ENCODE peak calls at places on chromosomes 3 and 15, in four cellular contexts. O is IMR-90, S is H1, X is mesenchymal stem cell. M is an unnamed sample.
A peak's percentile ranks its signal among the peaks of the same experiment; 100 is the strongest.

GRCh38 chr3:94336076-94336741 is 273.3 kb downstream of the NSUN3 start:
- DNase-seq in S (no peak), X (peak; percentile 65), O (peak; percentile 70), M (peak; percentile 43)

GRCh38 chr3:196631655-196632032 is 7.8 kb upstream of the NRROS start:
- DNase-seq in X (no peak), O (no peak), S (no peak), M (no peak)

GRCh38 chr15:96869122-96869521 is 538.6 kb downstream of the NR2F2 start:
- DNase-seq in S (no peak), X (peak; percentile 21), O (no peak), M (no peak)

GRCh38 chr15:41465822-41466421 is 27.8 kb upstream of the ITPKA start:
- DNase-seq in X (peak; percentile 70), S (no peak), O (peak; percentile 74), M (no peak)

GRCh38 chr15:101702077-101702476 is 22.2 kb downstream of the TARS3 start:
- DNase-seq in S (no peak), X (no peak), O (no peak), M (no peak)

GRCh38 chr15:39618063-39618823 is 37.4 kb downstream of the THBS1 start:
- DNase-seq in O (no peak), X (no peak), S (no peak), M (no peak)

GRCh38 chr3:81947359-81947758 is 185.9 kb upstream of the GBE1 start:
- DNase-seq in S (no peak), X (no peak), O (no peak), M (no peak)

GRCh38 chr3:134330895-134331810 is 43.1 kb downstream of the AMOTL2 start:
- DNase-seq in X (peak; percentile 63), O (peak; percentile 71), S (no peak), M (no peak)

GRCh38 chr15:52097176-52097575 is 15.4 kb downstream of the BCL2L10 start:
- DNase-seq in X (peak; percentile 43), O (no peak), S (no peak), M (no peak)

GRCh38 chr15:51970132-51970817 is 1.3 kb downstream of the LEO1 start:
- DNase-seq in S (no peak), X (peak; percentile 13), O (no peak), M (no peak)

GRCh38 chr3:172470588-172470987 is 22.3 kb upstream of the GHSR start:
- DNase-seq in O (no peak), X (no peak), S (no peak), M (no peak)

GRCh38 chr3:128062033-128062745 is 10.0 kb downstream of the SEC61A1 start:
- DNase-seq in X (no peak), O (no peak), S (no peak), M (no peak)

GRCh38 chr3:194301730-194302129 is 49.4 kb downstream of the CPN2 start:
- DNase-seq in O (no peak), S (no peak), X (no peak), M (no peak)

GRCh38 chr3:128572644-128573105 is 77.9 kb downstream of the RPN1 start:
- DNase-seq in O (no peak), S (peak; percentile 65), X (no peak), M (no peak)

GRCh38 chr3:46482632-46483311 is 15.0 kb upstream of the RTP3 start:
- DNase-seq in X (no peak), O (peak; percentile 62), S (no peak), M (no peak)

GRCh38 chr3:138588445-138588844 is 5.6 kb downstream of the CEP70 start:
- DNase-seq in S (no peak), X (no peak), O (no peak), M (no peak)

GRCh38 chr3:63232764-63233396 is 45.2 kb upstream of the SYNPR start:
- DNase-seq in S (no peak), X (no peak), O (peak; percentile 5), M (no peak)

GRCh38 chr3:189631409-189631808 is 220 bp downstream of the TP63 start:
- DNase-seq in O (no peak), S (no peak), X (no peak), M (no peak)

GRCh38 chr3:116339441-116340028 is 105.8 kb downstream of the LSAMP start:
- DNase-seq in X (peak; percentile 48), O (peak; percentile 88), S (no peak), M (no peak)

GRCh38 chr3:30649572-30650310 is 43.3 kb downstream of the TGFBR2 start:
- DNase-seq in X (peak; percentile 91), O (peak; percentile 88), S (no peak), M (no peak)

GRCh38 chr3:38038447-38038911 is 529 bp upstream of the DLEC1 start:
- DNase-seq in X (no peak), S (no peak), O (no peak), M (no peak)

GRCh38 chr3:71055602-71056001 is 527.9 kb downstream of the FOXP1 start:
- DNase-seq in X (no peak), O (peak; percentile 85), S (no peak), M (no peak)

GRCh38 chr3:187227658-187228258 is 30.5 kb downstream of the RTP1 start:
- DNase-seq in X (peak; percentile 59), O (peak; percentile 86), S (no peak), M (no peak)

GRCh38 chr15:48572823-48573222 is 72.7 kb downstream of the FBN1 start:
- DNase-seq in X (no peak), S (no peak), O (no peak), M (no peak)

GRCh38 chr15:48571510-48571909 is 74.0 kb downstream of the FBN1 start:
- DNase-seq in X (no peak), S (no peak), O (no peak), M (no peak)

GRCh38 chr15:48574187-48574586 is 71.3 kb downstream of the FBN1 start:
- DNase-seq in O (no peak), X (no peak), S (no peak), M (no peak)

GRCh38 chr15:48570838-48571237 is 74.7 kb downstream of the FBN1 start:
- DNase-seq in O (no peak), X (no peak), S (no peak), M (no peak)

DNA sequence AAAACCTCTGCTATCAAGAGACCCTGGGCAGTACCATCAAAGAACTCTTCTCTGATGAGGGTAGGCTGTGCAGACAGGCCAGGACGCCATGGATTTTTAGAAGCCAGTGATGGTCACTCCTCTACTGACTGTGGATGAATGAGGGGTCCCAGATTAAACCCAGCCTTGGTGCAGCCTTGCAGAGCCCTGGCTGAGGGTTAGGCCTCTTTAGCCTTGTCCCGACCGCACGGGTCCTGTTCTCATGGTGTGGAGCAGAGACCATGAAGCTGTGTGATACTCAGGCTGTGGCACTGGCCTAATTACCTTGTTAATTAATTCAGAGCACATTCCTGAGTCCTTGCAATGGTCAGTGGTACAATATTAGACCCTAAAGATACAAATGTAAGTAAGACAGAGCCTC is 71.7 kb downstream of the FBN1 start:
- DNase-seq in O (no peak), X (no peak), S (no peak), M (no peak)
- H4K8ac ChIP-seq in O (no peak overlapping the region), X (no peak overlapping the region), S (no peak overlapping the region), M (no peak overlapping the region)

GRCh38 chr3:14200276-14200675 is 21.7 kb downstream of the LSM3 start:
- DNase-seq in S (peak; percentile 33), O (peak; percentile 40), X (peak; percentile 26), M (no peak)
- H2AK5ac ChIP-seq in S (no peak overlapping the region), O (no peak overlapping the region), X (peak overlapping the region; percentile 7), M (no peak overlapping the region)

GRCh38 chr3:58952128-58952917 is 97.5 kb downstream of the CFAP20DC start:
- DNase-seq in O (peak; percentile 33), X (no peak), S (no peak), M (no peak)

DNA sequence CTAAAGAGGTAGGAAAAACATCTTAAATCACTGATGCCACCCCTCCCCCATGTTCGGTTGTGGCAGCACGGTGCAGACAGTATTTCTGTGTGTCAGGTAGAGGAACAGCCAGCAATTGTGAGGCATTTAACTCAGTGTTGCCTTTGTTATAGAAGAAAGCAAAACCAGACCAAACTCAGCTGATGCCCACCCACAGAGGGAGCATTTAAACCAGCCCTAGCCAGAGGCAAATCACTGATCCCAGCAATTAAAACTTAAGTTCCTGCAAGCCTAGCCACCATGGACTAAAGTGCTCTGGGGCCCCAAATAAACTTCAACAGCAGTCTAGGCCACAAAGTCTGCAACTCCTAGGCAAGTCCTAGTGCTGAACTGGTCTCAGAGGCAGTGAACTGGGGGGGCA is 94.5 kb downstream of the CFAP20DC start:
- DNase-seq in S (no peak), O (no peak), X (no peak), M (no peak)
- H3K9me3 ChIP-seq in S (no peaks in the 10 kb centered on the region), O (no peaks in the 10 kb centered on the region), X (no peaks in the 10 kb centered on the region), M (no peaks in the 10 kb centered on the region)

GRCh38 chr3:126923423-126923822 is 59.5 kb upstream of the PLXNA1 start:
- DNase-seq in O (no peak), X (no peak), S (no peak), M (no peak)
- H4K8ac ChIP-seq in O (no peak overlapping the region), X (no peak overlapping the region), S (no peak overlapping the region), M (no peak overlapping the region)

DNA sequence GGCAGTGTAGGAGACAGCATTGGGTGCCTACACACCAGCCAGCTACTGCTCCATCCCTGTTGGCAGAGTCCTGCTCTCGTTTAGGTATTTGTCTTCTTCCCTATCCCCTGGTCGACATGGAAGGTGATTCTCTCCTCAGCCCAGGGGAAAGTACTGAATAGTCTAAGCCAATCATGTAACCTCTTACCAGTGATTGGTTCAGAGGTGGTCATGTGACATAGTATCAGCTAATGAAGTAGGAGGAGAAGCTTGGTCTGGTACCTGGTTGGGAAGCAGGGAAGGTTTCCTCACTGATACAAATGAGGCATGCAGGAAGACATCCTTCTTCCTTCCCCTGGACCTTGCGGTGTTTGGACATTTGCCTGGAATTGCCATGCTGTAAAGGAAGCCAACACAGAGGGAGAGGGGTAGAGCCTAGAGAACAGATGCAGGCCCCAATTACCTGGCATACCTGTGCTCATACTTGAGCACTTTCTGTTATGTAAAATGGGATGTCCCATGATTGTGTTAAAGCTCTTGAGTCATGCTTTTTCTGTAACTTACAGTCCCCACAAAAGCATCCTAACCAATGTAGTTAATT is 32.7 kb upstream of the RASGRP1 start:
- DNase-seq in S (no peak), X (no peak), O (no peak), M (no peak)
- H2AK5ac ChIP-seq in S (no peak overlapping the region), X (no peak overlapping the region), O (no peak overlapping the region), M (no peak overlapping the region)

GRCh38 chr3:33704891-33705290 is 13.2 kb downstream of the CLASP2 start:
- DNase-seq in X (no peak), S (no peak), O (peak; percentile 8), M (no peak)
- H3K9me3 ChIP-seq in X (peaks cover 51% of the 10 kb centered on the region), S (peaks cover 17% of the 10 kb centered on the region), O (peaks cover 6% of the 10 kb centered on the region), M (peaks cover 40% of the 10 kb centered on the region)

GRCh38 chr3:98029083-98029482 is 6.0 kb downstream of the GABRR3 start:
- DNase-seq in S (no peak), O (no peak), X (no peak), M (no peak)

GRCh38 chr3:98022978-98023820 is 11.9 kb downstream of the GABRR3 start:
- DNase-seq in X (peak; percentile 74), S (peak; percentile 99), O (peak; percentile 68), M (peak; percentile 76)

GRCh38 chr3:98025392-98025791 is 9.7 kb downstream of the GABRR3 start:
- DNase-seq in S (no peak), O (no peak), X (no peak), M (no peak)

GRCh38 chr3:98027084-98027445 is 8.1 kb downstream of the GABRR3 start:
- DNase-seq in O (no peak), S (no peak), X (no peak), M (no peak)

GRCh38 chr3:98026425-98027083 is 8.6 kb downstream of the GABRR3 start:
- DNase-seq in O (no peak), X (no peak), S (no peak), M (no peak)
- H4K8ac ChIP-seq in O (no peak overlapping the region), X (no peak overlapping the region), S (no peak overlapping the region), M (no peak overlapping the region)